ENCODE peak calls at places on chromosomes 13 and 19, in seven cellular contexts. N, A, F, B, I, H and P are unnamed samples.

GRCh38 chr13:104936304-104936703 is 1599.2 kb downstream of the EFNB2 start:
- DNase-seq in N (no peak), A (no peak), F (no peak), B (no peak), I (no peak), H (no peak), P (no peak)

GRCh38 chr19:3809881-3810707 is 23.9 kb upstream of the MATK start:
- DNase-seq in N (no peak), A (no peak), F (no peak), B (no peak), I (no peak), H (no peak), P (no peak)

GRCh38 chr13:103351035-103351828 is 285.0 kb upstream of the SLC10A2 start:
- DNase-seq in N (peak), A (no peak), F (no peak), B (no peak), I (no peak), H (no peak), P (no peak)

GRCh38 chr13:43730642-43731041 is 56.1 kb downstream of the ENOX1 start:
- DNase-seq in N (peak), A (no peak), F (no peak), B (no peak), I (no peak), H (no peak), P (no peak)

GRCh38 chr19:5609881-5610280 is 12.7 kb downstream of the SAFB2 start:
- DNase-seq in N (no peak), A (no peak), F (no peak), B (no peak), I (no peak), H (no peak), P (no peak)

GRCh38 chr19:4301590-4302237 is 475 bp downstream of the TMIGD2 start:
- DNase-seq in N (no peak), A (no peak), F (no peak), B (no peak), I (no peak), H (no peak), P (no peak)

GRCh38 chr13:64684685-64685431 is 2545.3 kb downstream of the PCDH9 start:
- DNase-seq in N (no peak), A (no peak), F (no peak), B (no peak), I (no peak), H (no peak), P (no peak)

GRCh38 chr13:50914301-50914700 is 4.7 kb downstream of the RNASEH2B start:
- DNase-seq in N (no peak), A (no peak), F (no peak), B (no peak), I (no peak), H (no peak), P (no peak)

GRCh38 chr19:46604781-46605355 is 3.7 kb downstream of the CALM3 start:
- DNase-seq in N (no peak), A (no peak), F (no peak), B (no peak), I (peak), H (peak), P (no peak)

GRCh38 chr13:114105351-114106225 is 26.8 kb downstream of the RASA3 start:
- DNase-seq in N (peak), A (no peak), F (no peak), B (no peak), I (peak), H (no peak), P (peak)

GRCh38 chr13:48687249-48687648 is 33.5 kb downstream of the CYSLTR2 start:
- DNase-seq in N (no peak), A (no peak), F (no peak), B (no peak), I (no peak), H (no peak), P (no peak)

GRCh38 chr13:73244486-73244885 is 185.7 kb downstream of the KLF5 start:
- DNase-seq in N (no peak), A (no peak), F (no peak), B (no peak), I (no peak), H (no peak), P (no peak)

GRCh38 chr19:31825134-31826094 is 476.2 kb upstream of the TSHZ3 start:
- DNase-seq in N (no peak), A (no peak), F (no peak), B (no peak), I (no peak), H (no peak), P (no peak)

GRCh38 chr19:56508282-56508778 is 675 bp downstream of the ZNF471 start:
- DNase-seq in N (no peak), A (no peak), F (peak), B (no peak), I (no peak), H (no peak), P (no peak)

GRCh38 chr19:50975766-50976165 is 6.4 kb upstream of the KLK6 start:
- DNase-seq in N (no peak), A (no peak), F (peak), B (no peak), I (no peak), H (no peak), P (no peak)

GRCh38 chr13:41289463-41289881 is 21.6 kb upstream of the NAA16 start:
- DNase-seq in N (no peak), A (no peak), F (no peak), B (no peak), I (no peak), H (no peak), P (no peak)

GRCh38 chr19:34806976-34807860 is 34.2 kb upstream of the ZNF599 start:
- DNase-seq in N (no peak), A (no peak), F (no peak), B (no peak), I (no peak), H (no peak), P (no peak)

GRCh38 chr13:36124236-36124822 is 6.9 kb downstream of the DCLK1 start:
- DNase-seq in N (no peak), A (no peak), F (no peak), B (no peak), I (no peak), H (no peak), P (peak)

GRCh38 chr13:36360863-36361262 is 14.7 kb upstream of the SPART start:
- DNase-seq in N (no peak), A (no peak), F (no peak), B (no peak), I (no peak), H (no peak), P (no peak)

GRCh38 chr19:6521718-6522646 is 8.8 kb upstream of the TNFSF9 start:
- DNase-seq in N (peak), A (peak), F (no peak), B (peak), I (no peak), H (no peak), P (no peak)

GRCh38 chr19:4589579-4590410 is 30.3 kb upstream of the SEMA6B start:
- DNase-seq in N (no peak), A (no peak), F (no peak), B (peak), I (no peak), H (no peak), P (no peak)

GRCh38 chr13:25200783-25201182 is 28.7 kb upstream of the AMER2 start:
- DNase-seq in N (no peak), A (no peak), F (no peak), B (no peak), I (no peak), H (no peak), P (no peak)

GRCh38 chr19:4518345-4519171 is at the start of gene PLIN4:
- DNase-seq in N (peak), A (peak), F (peak), B (no peak), I (no peak), H (no peak), P (peak)

GRCh38 chr19:19110410-19111137 is 27.7 kb downstream of the TMEM161A start:
- DNase-seq in N (no peak), A (no peak), F (peak), B (no peak), I (no peak), H (no peak), P (peak)

GRCh38 chr19:33335446-33335845 is 33.1 kb upstream of the CEBPA start:
- DNase-seq in N (no peak), A (no peak), F (no peak), B (no peak), I (no peak), H (no peak), P (no peak)

GRCh38 chr13:98476538-98476966 is 100.4 kb downstream of the STK24 start:
- DNase-seq in N (peak), A (peak), F (no peak), B (peak), I (no peak), H (no peak), P (no peak)

GRCh38 chr13:31631071-31631470 is 108.3 kb upstream of the RXFP2 start:
- DNase-seq in N (no peak), A (no peak), F (no peak), B (no peak), I (no peak), H (no peak), P (no peak)

GRCh38 chr19:1324792-1325567 is 39.3 kb downstream of the EFNA2 start:
- DNase-seq in N (peak), A (peak), F (peak), B (peak), I (peak), H (no peak), P (peak)

GRCh38 chr19:2054763-2055162 is 3.7 kb upstream of the MKNK2 start:
- DNase-seq in N (peak), A (no peak), F (no peak), B (no peak), I (no peak), H (no peak), P (peak)

GRCh38 chr19:425056-425455 is 16.1 kb upstream of the C2CD4C start:
- DNase-seq in N (no peak), A (no peak), F (no peak), B (no peak), I (no peak), H (no peak), P (no peak)

GRCh38 chr19:43675269-43675879 is 5.4 kb upstream of the PLAUR start:
- DNase-seq in N (peak), A (peak), F (peak), B (no peak), I (no peak), H (peak), P (no peak)

GRCh38 chr13:97631158-97631557 is 197.2 kb downstream of the RAP2A start:
- DNase-seq in N (no peak), A (no peak), F (no peak), B (peak), I (no peak), H (no peak), P (no peak)

GRCh38 chr13:40341501-40341900 is 324.9 kb downstream of the FOXO1 start:
- DNase-seq in N (no peak), A (no peak), F (no peak), B (no peak), I (no peak), H (no peak), P (no peak)

GRCh38 chr19:52453324-52454094 is at the start of gene ZNF578:
- DNase-seq in N (peak), A (peak), F (no peak), B (peak), I (peak), H (peak), P (peak)

GRCh38 chr13:45063261-45063870 is 56.9 kb upstream of the GTF2F2 start:
- DNase-seq in N (no peak), A (no peak), F (no peak), B (no peak), I (no peak), H (no peak), P (no peak)

GRCh38 chr13:75877092-75877491 is 241.0 kb downstream of the LMO7 start:
- DNase-seq in N (no peak), A (no peak), F (no peak), B (no peak), I (no peak), H (no peak), P (no peak)

GRCh38 chr19:21269813-21270212 is 59.4 kb downstream of the ZNF708 start:
- DNase-seq in N (no peak), A (no peak), F (peak), B (no peak), I (no peak), H (no peak), P (no peak)

GRCh38 chr19:41945135-41945766 is 13.9 kb downstream of the RABAC1 start:
- DNase-seq in N (peak), A (peak), F (no peak), B (no peak), I (no peak), H (no peak), P (no peak)

GRCh38 chr13:30256713-30257432 is 50.5 kb downstream of the KATNAL1 start:
- DNase-seq in N (no peak), A (no peak), F (peak), B (peak), I (no peak), H (no peak), P (no peak)

GRCh38 chr13:102041544-102041943 is 360.3 kb downstream of the FGF14 start:
- DNase-seq in N (no peak), A (no peak), F (no peak), B (no peak), I (no peak), H (no peak), P (no peak)

GRCh38 chr13:102049853-102050252 is 352.0 kb downstream of the FGF14 start:
- DNase-seq in N (no peak), A (no peak), F (no peak), B (no peak), I (no peak), H (no peak), P (no peak)

GRCh38 chr13:102040812-102041211 is 361.0 kb downstream of the FGF14 start:
- DNase-seq in N (no peak), A (no peak), F (no peak), B (no peak), I (no peak), H (no peak), P (no peak)

GRCh38 chr13:102042746-102043145 is 359.1 kb downstream of the FGF14 start:
- DNase-seq in N (no peak), A (no peak), F (no peak), B (no peak), I (no peak), H (no peak), P (no peak)

DNA sequence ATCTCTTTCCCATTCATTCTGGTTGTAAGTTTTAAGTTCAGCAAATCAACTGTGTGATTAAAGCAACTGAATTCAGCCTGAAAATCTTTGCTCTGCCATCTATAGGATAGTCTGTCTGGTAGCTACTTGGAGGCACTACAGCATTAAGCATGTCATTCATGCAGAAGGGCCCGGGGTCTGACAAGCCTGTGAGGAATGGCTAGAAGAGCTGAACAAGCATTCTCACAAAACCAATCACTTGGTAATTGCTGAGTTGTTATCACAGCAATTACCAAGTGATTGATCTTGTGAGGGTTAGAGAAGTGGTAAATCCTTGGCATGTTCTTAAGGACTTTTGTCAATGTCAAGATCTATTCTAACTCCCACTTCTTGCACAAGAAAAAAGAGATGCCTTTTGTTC is 356.1 kb downstream of the FGF14 start:
- DNase-seq in N (no peak), A (no peak), F (no peak), B (no peak), I (no peak), H (no peak), P (no peak)
- TF ChIP-seq EP300 in N (no peak), A (no peak), F (no peak), B (no peak), I (no peak), H (no peak), P (no peak)

DNA sequence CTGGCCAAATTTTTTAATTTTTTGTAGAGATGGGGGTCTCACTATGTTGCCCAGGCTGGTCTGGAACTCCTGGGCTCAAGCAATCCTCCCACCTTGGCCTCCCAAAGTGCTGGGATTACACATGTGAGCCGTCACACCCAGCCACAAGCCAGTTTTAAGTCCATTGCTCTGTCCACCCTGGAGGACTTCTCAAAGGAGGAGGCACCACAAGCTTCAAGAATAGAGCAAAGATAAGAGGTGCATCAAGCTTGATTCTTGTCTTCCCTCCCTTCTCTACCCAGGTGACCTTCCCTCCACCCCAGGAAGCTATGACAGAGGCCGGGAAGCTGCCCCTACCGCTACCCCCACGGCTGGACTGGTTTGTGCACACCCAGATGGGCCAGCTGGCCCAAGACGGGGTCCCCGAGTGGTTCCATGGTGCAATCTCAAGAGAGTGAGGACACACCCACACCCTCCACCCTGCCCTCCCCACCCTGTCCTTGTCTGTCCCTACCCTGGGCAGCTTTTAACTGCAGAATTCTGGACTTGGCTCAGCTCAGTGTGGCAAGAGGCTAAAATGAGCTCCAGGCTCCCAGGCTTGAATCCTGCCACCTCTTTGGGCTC is 5.1 kb downstream of the HSH2D start:
- DNase-seq in N (no peak), A (no peak), F (no peak), B (no peak), I (no peak), H (no peak), P (no peak)
- H3K4me3 ChIP-seq in N (no peak), A (no peak), F (no peak), B (no peak), I (no peak), H (no peak), P (no peak)

GRCh38 chr19:58386576-58387337 is at the start of gene RPS5:
- DNase-seq in N (peak), A (peak), F (peak), B (peak), I (peak), H (peak), P (peak)
- TF ChIP-seq POLR2A in N (peak), A (peak), F (peak), B (peak), I (peak), H (no peak), P (peak)

DNA sequence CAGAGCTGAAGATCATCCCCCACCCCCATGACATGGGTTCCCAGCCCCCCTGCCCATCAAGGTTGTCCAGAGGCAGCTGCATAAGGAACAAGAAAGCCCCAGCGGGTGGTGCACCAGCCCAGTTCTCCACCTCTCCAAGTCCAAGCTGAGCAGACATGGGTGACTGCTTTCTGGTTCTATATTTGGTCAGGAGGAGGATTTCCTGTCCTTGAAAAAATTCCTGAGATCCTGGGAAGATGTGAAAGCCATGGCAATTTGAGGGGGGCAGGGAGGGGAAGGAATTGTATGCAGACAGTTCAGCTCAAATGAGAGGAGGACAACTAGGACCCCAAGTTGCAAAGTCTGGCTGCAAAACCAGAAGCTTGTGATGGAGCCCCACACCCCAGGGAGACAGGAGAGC is 55.4 kb upstream of the ADGRE5 start:
- DNase-seq in N (no peak), A (no peak), F (peak), B (no peak), I (no peak), H (no peak), P (no peak)
- TF ChIP-seq EP300 in N (no peak), A (no peak), F (no peak), B (no peak), I (no peak), H (no peak), P (no peak)

GRCh38 chr19:48491793-48492123 is 19.9 kb downstream of the LMTK3 start:
- DNase-seq in N (no peak), A (no peak), F (no peak), B (peak), I (no peak), H (no peak), P (no peak)
- H3K4me3 ChIP-seq in N (no peak), A (no peak), F (no peak), B (no peak), I (no peak), H (no peak), P (no peak)